ENCODE peak calls at places on chromosomes 3 and 15, in four cellular contexts. U, K, D and G are unnamed samples.

GRCh38 chr3:160921020-160921635 is 165.1 kb downstream of the PPM1L start:
- DNase-seq in D (peak; percentile 30), U (peak; percentile 20), K (peak; percentile 32), G (peak; percentile 64)

GRCh38 chr3:8303466-8303865 is 198.2 kb upstream of the LMCD1 start:
- DNase-seq in U (no peak), K (no peak), D (no peak), G (no peak)

GRCh38 chr3:2765002-2765579 is 345.1 kb downstream of the IL5RA start:
- DNase-seq in U (no peak), D (peak; percentile 9), K (no peak), G (peak; percentile 8)

GRCh38 chr3:135238866-135239434 is 443.9 kb downstream of the EPHB1 start:
- DNase-seq in K (no peak), D (no peak), U (no peak), G (no peak)

GRCh38 chr3:151282921-151283320 is 4.6 kb upstream of the P2RY14 start:
- DNase-seq in U (no peak), D (peak; percentile 60), K (peak; percentile 47), G (peak; percentile 57)

GRCh38 chr3:54125317-54125716 is 3.0 kb downstream of the CACNA2D3 start:
- DNase-seq in D (no peak), K (no peak), U (no peak), G (no peak)

GRCh38 chr15:100030586-100031249 is 297.5 kb upstream of the LYSMD4 start:
- DNase-seq in U (no peak), D (no peak), K (no peak), G (no peak)

GRCh38 chr15:72369964-72370363 is 5.8 kb downstream of the HEXA start:
- DNase-seq in U (no peak), K (no peak), D (no peak), G (no peak)

GRCh38 chr3:173733029-173733652 is 335.6 kb downstream of the NLGN1 start:
- DNase-seq in D (peak; percentile 12), K (no peak), U (no peak), G (no peak)

GRCh38 chr3:56884387-56884786 is 82.6 kb upstream of the ARHGEF3 start:
- DNase-seq in D (no peak), U (no peak), K (no peak), G (no peak)
- TF ChIP-seq ELF4 in D (no peak), U (no peak), K (no peak), G (no peak)

GRCh38 chr3:30655187-30655812 is 48.9 kb downstream of the TGFBR2 start:
- DNase-seq in D (no peak), K (no peak), U (no peak), G (no peak)
- TF ChIP-seq ELF4 in D (no peak), K (no peak), U (no peak), G (no peak)

DNA sequence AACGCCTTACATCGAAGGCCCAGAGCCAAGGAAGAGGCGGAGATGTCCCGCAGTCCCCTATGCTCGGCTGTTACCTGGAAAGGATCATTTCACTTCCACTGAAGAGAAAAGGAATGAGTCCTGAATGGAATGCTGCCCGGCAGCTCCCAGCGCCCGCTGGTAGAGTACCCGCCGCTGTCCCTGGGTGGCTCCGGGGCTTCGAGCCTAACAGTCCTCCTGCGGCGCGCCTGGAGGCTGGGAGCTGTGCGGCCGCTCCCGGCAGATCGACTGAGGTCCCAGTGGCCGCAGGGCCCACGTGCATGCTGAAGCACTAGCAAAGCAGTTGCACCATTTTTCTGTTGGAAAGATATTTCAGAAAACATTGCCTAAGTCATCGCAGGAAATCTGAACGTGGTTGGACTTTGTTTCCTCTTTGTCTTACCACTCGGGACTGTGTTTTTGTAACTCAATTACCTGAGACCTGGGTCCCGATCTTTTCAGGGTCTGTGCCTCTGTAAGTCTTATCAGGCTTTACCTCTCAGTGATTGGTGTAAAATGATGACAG is 984 bp downstream of the RNU6-1 start:
- DNase-seq in K (no peak), D (peak; percentile 56), U (peak; percentile 83), G (no peak)
- TF ChIP-seq ELF4 in K (no peak), D (no peak), U (no peak), G (no peak)

GRCh38 chr3:59731909-59732308 is 682.1 kb upstream of the CFAP20DC start:
- DNase-seq in K (no peak), D (no peak), U (no peak), G (no peak)

GRCh38 chr3:59727902-59728301 is 678.1 kb upstream of the CFAP20DC start:
- DNase-seq in D (no peak), K (no peak), U (no peak), G (peak; percentile 14)

GRCh38 chr3:59733041-59733809 is 683.4 kb upstream of the CFAP20DC start:
- DNase-seq in U (no peak), D (no peak), K (no peak), G (no peak)

GRCh38 chr3:59728509-59728908 is 678.7 kb upstream of the CFAP20DC start:
- DNase-seq in D (no peak), U (no peak), K (no peak), G (no peak)

GRCh38 chr3:59730608-59731007 is 680.8 kb upstream of the CFAP20DC start:
- DNase-seq in K (no peak), D (no peak), U (no peak), G (no peak)
- TF ChIP-seq ELF4 in K (no peak), D (no peak), U (no peak), G (no peak)

DNA sequence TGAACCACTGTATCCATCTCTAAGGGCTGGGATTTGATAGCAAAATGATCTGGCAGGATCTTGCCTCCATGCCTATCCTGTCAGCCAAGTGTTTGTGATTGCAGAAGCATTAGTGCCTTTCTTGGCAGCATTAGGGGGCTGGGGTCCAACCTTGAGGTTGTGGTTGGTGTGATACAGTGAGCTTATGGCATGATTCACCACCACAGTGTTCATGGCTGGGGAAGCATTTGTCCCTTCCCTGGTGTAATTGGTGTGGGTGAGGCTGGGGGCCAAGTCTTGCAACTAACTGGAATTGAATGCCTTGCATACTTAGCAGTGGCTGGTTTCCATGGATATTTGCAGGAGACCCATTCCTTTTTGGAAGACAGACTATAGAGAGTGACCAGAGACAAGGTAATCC is 271.0 kb upstream of the TBL1XR1 start:
- DNase-seq in K (no peak), U (no peak), D (no peak), G (no peak)
- TF ChIP-seq ELF4 in K (no peak), U (no peak), D (no peak), G (no peak)

GRCh38 chr15:31499236-31499952 is 172.8 kb downstream of the KLF13 start:
- DNase-seq in D (no peak), K (no peak), U (no peak), G (no peak)
- TF ChIP-seq ELF4 in D (no peak), K (no peak), U (no peak), G (no peak)

DNA sequence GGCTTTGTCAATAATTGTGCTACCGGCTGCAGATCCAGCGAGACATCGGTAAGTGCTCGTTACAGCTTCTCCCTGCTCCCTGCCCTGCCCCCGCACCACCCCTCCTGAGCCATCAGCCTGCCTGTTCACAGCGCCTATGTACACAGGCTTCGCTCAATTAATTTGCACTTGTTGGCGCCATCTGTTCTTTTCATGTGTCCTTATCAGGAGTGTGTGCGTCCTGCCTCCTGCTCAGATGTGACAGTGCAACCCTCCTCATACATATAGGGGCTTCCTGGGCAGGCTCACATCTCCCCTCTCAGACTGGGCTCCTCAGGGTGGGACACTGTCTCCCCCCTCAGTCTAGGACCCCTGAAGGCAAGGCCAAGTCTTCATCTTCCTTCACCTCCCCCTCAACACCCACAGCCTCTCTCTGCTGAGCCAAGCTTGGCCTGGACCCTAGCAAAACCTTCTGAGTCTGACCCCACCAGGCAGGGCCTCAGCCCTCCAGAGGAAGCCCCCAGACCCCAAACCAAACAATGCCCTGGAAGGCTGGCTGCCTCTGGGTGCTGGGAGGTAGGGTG is 54.9 kb downstream of the CYP11A1 start:
- DNase-seq in D (no peak), K (peak; percentile 49), U (no peak), G (no peak)
- TF ChIP-seq ELF4 in D (no peak), K (no peak), U (no peak), G (no peak)